ENCODE peak calls at places on chromosomes 2 and 18, in six cellular contexts. H is IMR-90, N is SK-N-SH, E is GM23338, M is uterus, X is heart right ventricle. U is an unnamed sample.

GRCh38 chr2:205660521-205661124 is 21.7 kb upstream of the NRP2 start:
- DNase-seq in H (peak; percentile 98), X (no peak), E (no peak), N (no peak), M (peak; percentile 67), U (no peak)

GRCh38 chr18:27184115-27185024 is 738 bp downstream of the CHST9 start:
- DNase-seq in H (no peak), E (peak; percentile 75), X (peak; percentile 10), N (peak; percentile 43), M (no peak), U (no peak)

GRCh38 chr2:146108993-146109392 is 1589.1 kb upstream of the ZEB2 start:
- DNase-seq in E (no peak), N (no peak), M (no peak), X (no peak), H (peak; percentile 65), U (no peak)

GRCh38 chr2:43393918-43394317 is 167.5 kb upstream of the ZFP36L2 start:
- DNase-seq in N (peak; percentile 68), H (no peak), M (no peak), X (no peak), E (no peak), U (no peak)

GRCh38 chr2:193442293-193442692 is 1247.6 kb upstream of the TMEFF2 start:
- DNase-seq in X (no peak), M (no peak), H (no peak), E (no peak), N (no peak), U (no peak)

GRCh38 chr2:98936917-98937351 is 909 bp upstream of the CRACDL start:
- DNase-seq in X (no peak), H (no peak), E (peak; percentile 65), N (peak; percentile 45), M (no peak), U (no peak)

GRCh38 chr18:23528580-23529472 is 25.5 kb downstream of the RMC1 start:
- DNase-seq in X (peak; percentile 41), E (no peak), M (peak; percentile 36), H (peak; percentile 26), N (no peak), U (no peak)

GRCh38 chr2:74005786-74006185 is 21.1 kb downstream of the TET3 start:
- DNase-seq in M (no peak), H (no peak), E (no peak), N (no peak), X (no peak), U (no peak)

GRCh38 chr2:204634564-204634963 is 89.3 kb downstream of the PARD3B start:
- DNase-seq in X (no peak), E (no peak), H (no peak), N (no peak), M (no peak), U (no peak)

GRCh38 chr18:35513181-35513932 is 15.6 kb upstream of the INO80C start:
- DNase-seq in E (peak; percentile 34), X (peak; percentile 45), M (peak; percentile 61), H (peak; percentile 54), N (no peak), U (no peak)

GRCh38 chr2:129242201-129242710 is 737.2 kb upstream of the RAB6C start:
- DNase-seq in E (peak; percentile 4), N (no peak), H (no peak), M (no peak), X (no peak), U (no peak)

GRCh38 chr2:42861321-42861720 is 68.9 kb upstream of the HAAO start:
- DNase-seq in M (no peak), E (no peak), X (no peak), H (no peak), N (no peak), U (no peak)

GRCh38 chr2:16281451-16282330 is 341.3 kb downstream of the MYCN start:
- DNase-seq in H (no peak), M (no peak), E (peak; percentile 86), X (no peak), N (peak; percentile 61), U (no peak)

GRCh38 chr2:154338359-154338967 is 360.0 kb upstream of the KCNJ3 start:
- DNase-seq in H (no peak), X (no peak), E (peak; percentile 72), N (no peak), M (no peak), U (no peak)

GRCh38 chr2:71256421-71256820 is 29.5 kb upstream of the PAIP2B start:
- DNase-seq in M (no peak), X (no peak), H (no peak), N (no peak), E (no peak), U (no peak)

GRCh38 chr2:226791056-226791486 is 8.5 kb downstream of the IRS1 start:
- DNase-seq in N (no peak), E (peak; percentile 91), X (peak; percentile 42), M (peak; percentile 72), H (peak; percentile 71), U (peak; percentile 68)

GRCh38 chr18:23994361-23994902 is 20.1 kb upstream of the TTC39C start:
- DNase-seq in M (peak; percentile 67), N (peak; percentile 65), E (peak; percentile 41), X (no peak), H (peak; percentile 96), U (peak; percentile 37)

GRCh38 chr2:205650450-205650849 is 31.9 kb upstream of the NRP2 start:
- DNase-seq in X (no peak), H (peak; percentile 61), N (no peak), E (peak; percentile 55), M (no peak), U (no peak)

GRCh38 chr18:28792404-28793103 is 615.6 kb upstream of the CDH2 start:
- DNase-seq in E (no peak), N (no peak), X (no peak), H (no peak), M (no peak), U (no peak)

GRCh38 chr2:240730506-240731326 is 39.0 kb downstream of the AQP12A start:
- DNase-seq in E (no peak), H (no peak), N (no peak), M (no peak), X (no peak), U (no peak)
- H3K4me1 ChIP-seq in E (no peaks in the 10 kb centered on the region), H (no peaks in the 10 kb centered on the region), N (peaks cover 39% of the 10 kb centered on the region), M (no peaks in the 10 kb centered on the region), X (no peaks in the 10 kb centered on the region), U (no peaks in the 10 kb centered on the region)

DNA sequence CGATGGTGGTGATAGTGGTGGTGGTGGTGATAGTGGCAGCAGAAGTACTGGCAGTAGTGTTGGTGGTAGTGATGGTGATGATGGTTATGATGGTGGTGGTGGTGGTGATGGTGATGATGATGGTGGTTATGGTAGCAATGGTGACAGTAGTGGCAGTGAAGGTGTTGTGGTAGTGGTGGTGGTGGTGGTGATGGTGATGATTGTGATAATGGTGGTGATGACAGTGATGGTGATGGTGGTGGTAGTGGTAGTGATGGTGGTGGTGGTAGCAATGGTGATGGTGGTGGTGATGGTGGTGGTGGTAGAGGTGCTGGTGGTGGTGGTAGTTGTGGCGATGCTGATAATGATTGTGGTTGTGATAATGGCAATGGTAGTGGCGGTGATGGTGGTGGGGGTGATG is 126.5 kb downstream of the AFF3 start:
- DNase-seq in N (no peak), X (no peak), H (no peak), E (no peak), M (no peak), U (no peak)
- H3K4me1 ChIP-seq in N (no peaks in the 10 kb centered on the region), X (peaks cover 11% of the 10 kb centered on the region), H (peaks cover 34% of the 10 kb centered on the region), E (no peaks in the 10 kb centered on the region), M (peaks cover 8% of the 10 kb centered on the region), U (peaks cover 9% of the 10 kb centered on the region)

DNA sequence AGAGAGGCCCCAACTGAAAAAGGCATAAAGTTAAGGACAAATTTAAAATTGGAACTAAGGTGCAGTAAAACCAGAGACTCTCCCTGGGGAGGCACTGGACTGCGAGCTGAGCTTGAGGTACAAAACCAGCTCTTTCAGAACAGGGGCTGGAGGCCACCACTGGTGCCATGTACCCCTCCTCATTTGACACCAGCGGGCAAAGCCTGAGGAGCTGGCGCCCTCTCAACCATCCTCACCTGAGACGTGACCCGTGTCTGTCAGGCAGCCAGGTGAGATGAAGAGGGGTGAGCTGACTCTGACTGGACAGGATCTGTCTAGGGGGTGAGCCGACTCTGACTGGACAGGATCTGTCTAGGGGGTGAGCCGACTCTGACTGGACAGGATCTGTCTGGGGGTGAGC is 68.5 kb downstream of the TMEM18 start:
- DNase-seq in N (no peak), M (no peak), E (no peak), X (no peak), H (no peak), U (peak; percentile 1)
- H3K4me1 ChIP-seq in N (peaks cover 51% of the 10 kb centered on the region), M (no peaks in the 10 kb centered on the region), E (no peaks in the 10 kb centered on the region), X (no peaks in the 10 kb centered on the region), H (no peaks in the 10 kb centered on the region), U (no peaks in the 10 kb centered on the region)

DNA sequence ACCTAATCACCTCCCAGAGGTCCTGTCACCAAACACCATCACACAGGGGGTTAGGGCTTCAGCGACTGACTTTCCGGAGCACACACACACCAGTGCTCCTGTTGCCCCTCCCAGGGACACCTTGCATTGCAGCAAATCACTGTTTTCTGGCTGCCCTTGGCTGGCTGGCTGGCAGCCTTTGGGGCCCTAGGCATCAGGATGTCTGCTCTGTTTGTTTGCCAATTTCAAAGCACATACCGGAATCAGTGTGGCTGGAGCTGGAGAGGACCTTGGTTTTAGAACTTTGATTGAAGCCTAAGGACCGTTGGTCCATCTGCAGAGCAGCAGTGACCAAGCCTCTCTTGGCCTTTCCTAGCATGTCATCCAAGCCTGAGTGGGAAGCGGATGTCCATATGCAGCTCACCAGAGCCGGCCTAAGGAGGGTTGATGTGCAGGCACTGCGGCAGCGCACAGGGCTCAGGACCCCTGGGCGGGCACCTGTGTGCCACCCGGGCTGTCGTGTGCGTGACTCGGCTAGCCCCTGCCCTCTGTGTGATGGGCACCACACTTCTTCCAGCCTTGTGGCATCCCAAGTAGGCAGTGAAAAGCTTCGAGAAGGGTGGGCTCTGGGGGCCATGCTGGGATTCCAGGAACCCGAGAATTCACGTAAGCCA is 62.1 kb downstream of the GBX2 start:
- DNase-seq in E (no peak), M (no peak), N (no peak), X (no peak), H (no peak), U (no peak)
- H3K4me1 ChIP-seq in E (peaks cover 21% of the 10 kb centered on the region), M (no peaks in the 10 kb centered on the region), N (no peaks in the 10 kb centered on the region), X (peaks cover 17% of the 10 kb centered on the region), H (no peaks in the 10 kb centered on the region), U (no peaks in the 10 kb centered on the region)

DNA sequence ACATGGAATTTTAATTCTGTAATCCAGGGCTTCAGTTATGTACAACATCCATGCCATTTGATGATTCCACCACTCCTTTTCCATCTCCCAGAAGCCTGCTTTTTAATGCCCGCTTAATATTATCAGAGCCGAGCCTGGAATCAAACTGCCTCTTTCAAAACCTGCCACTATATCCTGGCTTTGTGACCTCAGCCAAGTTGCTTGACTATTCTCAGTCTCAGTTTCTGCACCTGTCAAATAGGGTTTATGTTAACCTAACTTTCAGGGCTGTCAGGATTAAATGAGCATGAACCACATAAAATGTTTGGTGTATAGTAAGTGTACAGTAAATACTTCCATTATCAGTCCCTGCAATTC is 108.7 kb downstream of the XRCC5 start:
- DNase-seq in H (no peak), N (no peak), E (no peak), M (no peak), X (no peak), U (no peak)
- H3K4me1 ChIP-seq in H (peaks cover 25% of the 10 kb centered on the region), N (peaks cover 42% of the 10 kb centered on the region), E (no peaks in the 10 kb centered on the region), M (no peaks in the 10 kb centered on the region), X (peaks cover 25% of the 10 kb centered on the region), U (peaks cover 2% of the 10 kb centered on the region)

U was measured in ovary.